ENCODE peak calls at places on chromosomes 6 and 20, in eight cellular contexts. V is fibroblast of pulmonary artery, A is glomerular endothelial cell, Y is M059J, P is LHCN-M2, N is fibroblast of lung, R is NCI-H748 treated with DMSO at 0.1 percent for 48 hours, T is colonic mucosa. L is an unnamed sample.
A peak's percentile ranks its signal among the peaks of the same experiment; 100 is the strongest.

GRCh38 chr6:137823826-137824501 is 43.1 kb upstream of the TNFAIP3 start:
- DNase-seq in R (peak; percentile 83), P (no peak), N (peak; percentile 73), T (peak; percentile 21), Y (peak; percentile 91), V (peak; percentile 96), A (no peak), L (no peak)

GRCh38 chr6:142378138-142378875 is 76.5 kb downstream of the ADGRG6 start:
- DNase-seq in Y (peak; percentile 97), A (no peak), N (peak; percentile 94), R (peak; percentile 35), P (peak; percentile 53), V (peak; percentile 95), T (no peak), L (no peak)

GRCh38 chr6:118645395-118645794 is 6.0 kb downstream of the CEP85L start:
- DNase-seq in V (no peak), P (no peak), N (no peak), T (no peak), Y (no peak), R (no peak), A (no peak), L (no peak)

GRCh38 chr6:72789145-72789544 is 167.3 kb downstream of the KCNQ5 start:
- DNase-seq in N (no peak), P (no peak), R (no peak), Y (no peak), A (no peak), V (no peak), T (no peak), L (no peak)

GRCh38 chr20:49658508-49658907 is 55.2 kb downstream of the B4GALT5 start:
- DNase-seq in A (no peak), T (no peak), R (no peak), P (no peak), N (no peak), V (no peak), Y (no peak), L (no peak)

GRCh38 chr6:24763578-24763977 is 11.2 kb upstream of the GMNN start:
- DNase-seq in A (no peak), N (no peak), P (no peak), Y (no peak), V (no peak), T (peak; percentile 60), R (no peak), L (no peak)

GRCh38 chr6:36367743-36368142 is 19.7 kb downstream of the ETV7 start:
- DNase-seq in V (no peak), R (no peak), T (no peak), A (no peak), N (no peak), P (no peak), Y (no peak), L (no peak)

GRCh38 chr6:106082735-106083398 is 3.3 kb upstream of the PRDM1 start:
- DNase-seq in V (peak; percentile 35), N (peak; percentile 85), A (no peak), T (no peak), R (no peak), Y (peak; percentile 44), P (peak; percentile 71), L (no peak)

GRCh38 chr20:49460916-49461315 is 21.6 kb downstream of the KCNB1 start:
- DNase-seq in R (no peak), A (no peak), N (peak; percentile 51), T (no peak), P (peak; percentile 15), Y (peak; percentile 98), V (no peak), L (no peak)

GRCh38 chr6:33078442-33078841 is 2.7 kb downstream of the HLA-DPB1 start:
- DNase-seq in Y (no peak), V (no peak), T (no peak), P (no peak), A (no peak), N (no peak), R (no peak), L (no peak)

GRCh38 chr6:11778648-11779307 is at the start of gene ADTRP:
- DNase-seq in A (no peak), R (no peak), V (no peak), N (no peak), T (peak; percentile 64), Y (no peak), P (no peak), L (no peak)

GRCh38 chr6:11784341-11784740 is 5.7 kb upstream of the ADTRP start:
- DNase-seq in A (no peak), P (no peak), N (no peak), Y (no peak), T (no peak), V (no peak), R (no peak), L (no peak)

GRCh38 chr6:11622156-11622555 is 84.6 kb downstream of the TMEM170B start:
- DNase-seq in Y (no peak), A (no peak), N (no peak), P (no peak), R (no peak), T (no peak), V (peak; percentile 47), L (no peak)

GRCh38 chr20:49880177-49880576 is 35.2 kb downstream of the SPATA2 start:
- DNase-seq in P (no peak), T (no peak), A (no peak), N (peak; percentile 69), V (peak; percentile 24), R (no peak), Y (no peak), L (no peak)

GRCh38 chr6:71498643-71499042 is 210.0 kb downstream of the OGFRL1 start:
- DNase-seq in R (no peak), A (no peak), T (no peak), P (no peak), V (no peak), N (no peak), Y (peak; percentile 30), L (no peak)

GRCh38 chr6:69861986-69862385 is 4.4 kb upstream of the COL19A1 start:
- DNase-seq in T (no peak), A (no peak), V (no peak), P (no peak), R (no peak), Y (peak; percentile 20), N (peak; percentile 5), L (no peak)

GRCh38 chr6:105215506-105215905 is 35.7 kb upstream of the POPDC3 start:
- DNase-seq in T (no peak), Y (no peak), A (no peak), P (no peak), R (no peak), N (no peak), V (no peak), L (no peak)

GRCh38 chr6:72182337-72183246 is 296.2 kb downstream of the RIMS1 start:
- DNase-seq in T (peak; percentile 40), Y (peak; percentile 59), N (peak; percentile 60), R (peak; percentile 91), V (peak; percentile 15), A (no peak), P (peak; percentile 11), L (no peak)

GRCh38 chr20:18973499-18974173 is 160.1 kb downstream of the SCP2D1 start:
- DNase-seq in V (no peak), A (no peak), R (no peak), N (no peak), Y (no peak), T (peak; percentile 29), P (no peak), L (no peak)

GRCh38 chr6:52407467-52407866 is 12.7 kb upstream of the EFHC1 start:
- DNase-seq in V (peak; percentile 73), Y (peak; percentile 78), T (no peak), P (peak; percentile 59), N (peak; percentile 56), A (no peak), R (peak; percentile 42), L (no peak)

GRCh38 chr6:35742842-35743241 is 6.0 kb downstream of the ARMC12 start:
- DNase-seq in Y (no peak), R (no peak), V (no peak), P (no peak), A (no peak), T (no peak), N (no peak), L (no peak)

GRCh38 chr6:145071836-145072235 is 663.5 kb downstream of the EPM2A start:
- DNase-seq in A (no peak), N (peak; percentile 82), P (peak; percentile 85), R (no peak), V (peak; percentile 10), Y (peak; percentile 97), T (no peak), L (no peak)

GRCh38 chr6:8939615-8940014 is 504.3 kb upstream of the SLC35B3 start:
- DNase-seq in N (no peak), P (no peak), R (peak; percentile 99), Y (peak; percentile 96), A (no peak), V (no peak), T (no peak), L (no peak)

GRCh38 chr20:9597547-9597946 is 83.2 kb downstream of the LAMP5 start:
- DNase-seq in T (no peak), Y (no peak), P (no peak), R (no peak), N (no peak), A (no peak), V (no peak), L (no peak)

GRCh38 chr6:52929321-52930164 is 20.0 kb upstream of the GSTA3 start:
- DNase-seq in P (peak; percentile 89), R (peak; percentile 77), V (peak; percentile 82), Y (peak; percentile 98), N (peak; percentile 91), A (peak; percentile 22), T (no peak), L (no peak)

GRCh38 chr6:132063204-132063603 is 112.0 kb upstream of the CCN2 start:
- DNase-seq in A (peak; percentile 93), P (peak; percentile 84), N (peak; percentile 89), T (no peak), Y (no peak), V (peak; percentile 94), R (no peak), L (no peak)

GRCh38 chr6:56386717-56387116 is 139.3 kb upstream of the COL21A1 start:
- DNase-seq in N (no peak), A (no peak), V (no peak), P (no peak), Y (no peak), R (no peak), T (no peak), L (no peak)

GRCh38 chr6:111743859-111744692 is 129.2 kb downstream of the FYN start:
- DNase-seq in P (peak; percentile 80), A (no peak), Y (no peak), T (no peak), R (no peak), V (peak; percentile 88), N (peak; percentile 80), L (no peak)

GRCh38 chr20:23744726-23745646 is 5.7 kb downstream of the CST1 start:
- DNase-seq in Y (no peak), N (no peak), P (no peak), T (no peak), R (no peak), A (no peak), V (no peak), L (no peak)

GRCh38 chr6:129920103-129920798 is 59.1 kb upstream of the TMEM244 start:
- DNase-seq in R (no peak), A (no peak), N (peak; percentile 49), P (no peak), V (no peak), T (peak; percentile 41), Y (peak; percentile 11), L (no peak)

GRCh38 chr6:16769131-16769985 is 8.1 kb upstream of the ATXN1 start:
- DNase-seq in P (peak; percentile 94), V (peak; percentile 85), A (peak; percentile 77), T (peak; percentile 62), R (no peak), Y (peak; percentile 100), N (peak; percentile 99), L (no peak)

GRCh38 chr6:141539617-141540016 is 593.1 kb upstream of the GJE1 start:
- DNase-seq in T (no peak), Y (peak; percentile 60), V (no peak), R (no peak), P (no peak), A (no peak), N (peak; percentile 42), L (no peak)

GRCh38 chr20:5095931-5096330 is 23.8 kb downstream of the PCNA start:
- DNase-seq in Y (no peak), A (no peak), P (no peak), V (no peak), T (no peak), N (no peak), R (no peak), L (no peak)

GRCh38 chr6:99187429-99187828 is 162.0 kb downstream of the FAXC start:
- DNase-seq in P (peak; percentile 2), N (peak; percentile 7), Y (peak; percentile 1), R (no peak), A (no peak), V (no peak), T (no peak), L (no peak)

L was measured in cardiac septum.